ENCODE peak calls at places on chromosome 4, in six cellular contexts. One of them, this sample, is unnamed.

GRCh38 chr4:25792200-25792791 is 70.5 kb downstream of the SEL1L3 start:
- DNase-seq in fibroblast of the aortic adventitia: no peak
- DNase-seq in colonic mucosa: peak
- DNase-seq in EL: no peak
- DNase-seq in EH: peak
- DNase-seq in fibroblast of the conjunctiva: no peak
- DNase-seq in this sample: no peak

GRCh38 chr4:102343964-102344519 is 1.2 kb downstream of the SLC39A8 start:
- DNase-seq in fibroblast of the aortic adventitia: peak
- DNase-seq in colonic mucosa: peak
- DNase-seq in EL: no peak
- DNase-seq in EH: no peak
- DNase-seq in fibroblast of the conjunctiva: no peak
- DNase-seq in this sample: no peak

GRCh38 chr4:26887809-26888208 is 27.2 kb downstream of the STIM2 start:
- DNase-seq in fibroblast of the aortic adventitia: no peak
- DNase-seq in colonic mucosa: no peak
- DNase-seq in EL: no peak
- DNase-seq in EH: no peak
- DNase-seq in fibroblast of the conjunctiva: no peak
- DNase-seq in this sample: no peak

GRCh38 chr4:28948501-28948900 is 1771.7 kb upstream of the PCDH7 start:
- DNase-seq in fibroblast of the aortic adventitia: peak
- DNase-seq in colonic mucosa: no peak
- DNase-seq in EL: no peak
- DNase-seq in EH: no peak
- DNase-seq in fibroblast of the conjunctiva: no peak
- DNase-seq in this sample: no peak

GRCh38 chr4:83639849-83640493 is 104.1 kb downstream of the GPAT3 start:
- DNase-seq in fibroblast of the aortic adventitia: peak
- DNase-seq in colonic mucosa: peak
- DNase-seq in EL: peak
- DNase-seq in EH: peak
- DNase-seq in fibroblast of the conjunctiva: peak
- DNase-seq in this sample: peak

GRCh38 chr4:41241919-41242318 is 14.8 kb upstream of the UCHL1 start:
- DNase-seq in fibroblast of the aortic adventitia: no peak
- DNase-seq in colonic mucosa: no peak
- DNase-seq in EL: no peak
- DNase-seq in EH: no peak
- DNase-seq in fibroblast of the conjunctiva: no peak
- DNase-seq in this sample: no peak

GRCh38 chr4:10926025-10926424 is 241.5 kb upstream of the CLNK start:
- DNase-seq in fibroblast of the aortic adventitia: peak
- DNase-seq in colonic mucosa: no peak
- DNase-seq in EL: no peak
- DNase-seq in EH: no peak
- DNase-seq in fibroblast of the conjunctiva: no peak
- DNase-seq in this sample: no peak

GRCh38 chr4:109588176-109588575 is 28.1 kb downstream of the MCUB start:
- DNase-seq in fibroblast of the aortic adventitia: no peak
- DNase-seq in colonic mucosa: no peak
- DNase-seq in EL: no peak
- DNase-seq in EH: no peak
- DNase-seq in fibroblast of the conjunctiva: no peak
- DNase-seq in this sample: no peak

GRCh38 chr4:81504685-81505598 is 33.2 kb upstream of the RASGEF1B start:
- DNase-seq in fibroblast of the aortic adventitia: no peak
- DNase-seq in colonic mucosa: peak
- DNase-seq in EL: no peak
- DNase-seq in EH: no peak
- DNase-seq in fibroblast of the conjunctiva: no peak
- DNase-seq in this sample: peak

This sample was measured in midbrain.